ENCODE peak calls at places on chromosomes 5 and 9, in four cellular contexts. N is RPMI8226; P is glutamatergic neuron; F is activated T-helper 9 cell treated with anti-CD3 and anti-CD28 coated beads, Interleukin-2, amount 50 U/mL, for 16 hours. C is an unnamed sample.

GRCh38 chr9:135067091-135067710 is 20.3 kb upstream of the OLFM1 start:
- DNase-seq in N (no peak), P (peak), F (no peak), C (no peak)

GRCh38 chr5:173926359-173926758 is 38.2 kb downstream of the CPEB4 start:
- DNase-seq in N (peak), P (no peak), F (no peak), C (no peak)

GRCh38 chr5:179382486-179382885 is 37.2 kb upstream of the ADAMTS2 start:
- DNase-seq in N (no peak), P (no peak), F (no peak), C (no peak)

GRCh38 chr5:71883745-71884103 is 164.6 kb downstream of the CARTPT start:
- DNase-seq in N (no peak), P (no peak), F (no peak), C (no peak)

GRCh38 chr9:6987381-6987780 is 229.6 kb downstream of the KDM4C start:
- DNase-seq in N (no peak), P (no peak), F (no peak), C (no peak)

GRCh38 chr5:135309391-135310327 is 89.4 kb downstream of the MACROH2A1 start:
- DNase-seq in N (no peak), P (no peak), F (no peak), C (no peak)

GRCh38 chr5:56183507-56183906 is 49.6 kb downstream of the ANKRD55 start:
- DNase-seq in N (no peak), P (no peak), F (no peak), C (no peak)

GRCh38 chr9:129612815-129613519 is 7.9 kb downstream of the C9orf50 start:
- DNase-seq in N (no peak), P (no peak), F (no peak), C (no peak)

GRCh38 chr5:116861662-116862061 is 287.0 kb upstream of the SEMA6A start:
- DNase-seq in N (no peak), P (no peak), F (no peak), C (no peak)

GRCh38 chr9:134193912-134194535 is 29.7 kb upstream of the RNU6ATAC start:
- DNase-seq in N (no peak), P (peak), F (no peak), C (no peak)

GRCh38 chr5:156718985-156719384 is 131.1 kb upstream of the PPP1R2B start:
- DNase-seq in N (no peak), P (no peak), F (no peak), C (peak)

GRCh38 chr9:101047848-101048402 is 19.4 kb downstream of the PLPPR1 start:
- DNase-seq in N (peak), P (no peak), F (no peak), C (no peak)

GRCh38 chr9:90724880-90725279 is 76.7 kb upstream of the SYK start:
- DNase-seq in N (no peak), P (no peak), F (no peak), C (peak)

GRCh38 chr9:135215571-135216161 is 128.2 kb downstream of the OLFM1 start:
- DNase-seq in N (peak), P (no peak), F (no peak), C (no peak)